ENCODE peak calls at places on chromosomes 2 and 18, in nine cellular contexts. Y, R, T, P, L, A, I, W and Z are unnamed samples.

GRCh38 chr2:128958241-128958640 is 639.6 kb upstream of the HS6ST1 start:
- DNase-seq in W (no peak), P (no peak), Y (no peak), R (no peak), A (no peak), I (no peak), T (no peak), L (no peak), Z (no peak)

GRCh38 chr2:27263287-27264252 is 723 bp upstream of the SLC30A3 start:
- DNase-seq in L (no peak), A (no peak), R (peak), P (no peak), Y (no peak), W (no peak), I (no peak), T (peak), Z (no peak)

GRCh38 chr2:15038373-15039364 is 406.2 kb downstream of the LRATD1 start:
- DNase-seq in W (no peak), P (no peak), R (no peak), A (peak), L (no peak), T (no peak), I (no peak), Y (no peak), Z (no peak)

GRCh38 chr2:197270601-197271000 is 40.0 kb downstream of the ANKRD44 start:
- DNase-seq in I (no peak), Y (no peak), W (no peak), A (no peak), R (no peak), T (no peak), L (no peak), P (no peak), Z (no peak)

GRCh38 chr2:199977984-199978415 is 22.6 kb downstream of the MAIP1 start:
- DNase-seq in L (no peak), Y (no peak), I (no peak), A (peak), R (no peak), P (peak), T (no peak), W (no peak), Z (peak)

GRCh38 chr18:51153659-51154371 is 43.7 kb downstream of the MEX3C start:
- DNase-seq in Y (no peak), A (no peak), R (no peak), P (no peak), L (no peak), T (no peak), W (no peak), I (no peak), Z (no peak)

GRCh38 chr2:46298272-46298521 is 990 bp downstream of the EPAS1 start:
- DNase-seq in W (no peak), L (no peak), Y (no peak), P (no peak), I (peak), A (no peak), T (no peak), R (no peak), Z (no peak)

GRCh38 chr2:222736301-222736700 is 64.8 kb downstream of the MOGAT1 start:
- DNase-seq in A (peak), Y (no peak), P (no peak), I (no peak), W (no peak), L (no peak), T (no peak), R (no peak), Z (no peak)

GRCh38 chr2:135451966-135452365 is 79.1 kb downstream of the ZRANB3 start:
- DNase-seq in P (no peak), Y (no peak), L (no peak), I (no peak), R (no peak), W (no peak), A (no peak), T (no peak), Z (no peak)

DNA sequence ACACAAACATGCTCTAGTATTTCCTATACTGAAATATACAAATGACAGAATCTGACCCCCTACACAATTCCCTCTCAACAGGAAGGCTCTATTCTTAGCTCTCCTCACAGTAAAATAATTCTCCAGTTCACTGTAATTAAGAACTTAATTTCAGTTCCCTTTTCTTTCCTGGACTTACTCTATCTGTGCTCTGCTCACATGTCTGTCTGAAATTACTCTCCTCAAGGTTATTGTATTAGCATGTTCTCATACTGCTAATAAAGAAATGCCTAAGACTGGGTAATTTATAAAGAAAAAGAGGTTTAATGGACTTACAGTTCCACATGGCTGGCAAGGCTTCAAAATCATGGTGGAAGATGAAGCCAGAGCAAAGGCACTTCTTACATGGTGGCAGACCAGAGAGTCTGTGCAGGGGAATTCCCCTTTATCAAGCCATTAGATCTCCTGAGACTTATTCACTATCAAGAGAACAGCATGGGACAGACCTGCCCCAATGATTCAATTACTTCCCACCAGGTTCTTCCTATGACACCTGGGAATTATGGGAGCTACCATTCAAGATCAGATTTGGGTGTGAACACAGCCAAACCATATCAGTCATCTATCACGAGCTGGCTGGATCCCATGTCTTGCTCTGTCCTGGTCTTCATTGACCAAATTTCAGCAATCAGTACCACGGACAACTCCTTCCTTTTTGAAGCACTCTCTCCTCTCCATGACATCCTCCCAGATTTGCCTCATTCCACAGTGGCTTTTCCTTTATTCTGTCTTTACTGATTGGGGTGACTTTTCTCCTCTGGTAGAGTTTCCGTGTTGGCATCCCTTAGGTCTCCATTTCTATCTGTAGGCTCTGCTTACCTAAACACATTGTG is 110.9 kb downstream of the GALR1 start:
- DNase-seq in W (no peak), T (no peak), A (no peak), L (no peak), I (no peak), R (peak), Y (no peak), P (no peak), Z (no peak)
- TF ChIP-seq CTCF in W (no peak), T (no peak), A (no peak), L (no peak), I (no peak), R (no peak), Y (no peak), P (no peak), Z (no peak)

GRCh38 chr18:46867471-46868170 is 49.7 kb downstream of the PIAS2 start:
- DNase-seq in A (no peak), I (no peak), L (no peak), P (no peak), R (no peak), Y (no peak), W (no peak), T (no peak), Z (no peak)
- H3K4me3 ChIP-seq in A (no peak), I (no peak), L (no peak), P (no peak), R (peak), Y (no peak), W (no peak), T (no peak), Z (no peak)

GRCh38 chr2:42569116-42569711 is 782 bp downstream of the MTA3 start:
- DNase-seq in A (peak), P (peak), I (peak), T (peak), W (peak), R (peak), Y (peak), L (peak), Z (no peak)

GRCh38 chr2:42567806-42568429 is 514 bp upstream of the MTA3 start:
- DNase-seq in R (peak), P (peak), T (peak), I (peak), Y (peak), A (no peak), W (peak), L (no peak), Z (no peak)

GRCh38 chr2:42567389-42567788 is 1.0 kb upstream of the MTA3 start:
- DNase-seq in Y (no peak), A (peak), R (no peak), P (no peak), L (no peak), W (no peak), T (no peak), I (no peak), Z (no peak)

GRCh38 chr2:42569883-42570282 is 1.5 kb downstream of the MTA3 start:
- DNase-seq in P (no peak), L (no peak), W (no peak), I (no peak), A (no peak), T (no peak), Y (no peak), R (no peak), Z (no peak)

DNA sequence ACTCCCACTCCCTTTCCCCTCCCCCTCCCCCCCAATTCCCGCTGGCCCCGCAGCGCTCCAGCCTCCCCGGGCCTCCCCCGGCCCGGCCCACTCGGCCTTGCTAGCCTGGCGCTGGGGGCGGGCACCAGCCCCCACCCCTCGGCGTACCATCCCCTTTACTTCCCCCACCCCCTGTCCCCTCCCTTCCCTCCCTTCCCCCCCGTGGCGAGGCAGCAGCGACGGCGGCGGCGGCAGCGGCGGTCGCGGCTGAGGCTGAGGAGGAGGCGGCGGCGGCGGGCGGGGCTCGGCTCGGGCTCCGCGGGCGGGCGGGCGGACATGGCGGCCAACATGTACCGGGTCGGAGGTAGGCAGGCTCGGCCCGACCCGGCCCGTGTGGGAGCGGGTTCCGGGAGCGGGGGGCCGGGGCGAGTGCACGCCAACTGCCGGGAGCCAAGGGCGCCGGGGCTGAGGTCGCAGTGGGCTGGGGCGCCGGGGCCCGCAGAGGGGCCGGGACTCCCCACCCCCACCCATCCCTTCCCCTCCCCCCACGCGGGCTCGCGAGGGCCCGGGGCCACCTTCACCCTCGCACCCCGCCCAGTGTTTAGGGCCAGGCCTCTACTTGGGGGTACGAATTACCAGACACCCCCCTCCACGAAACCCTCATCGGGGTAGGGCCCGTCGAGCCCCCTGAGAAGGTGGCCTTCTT is at the start of gene MTA3:
- DNase-seq in L (peak), P (peak), A (no peak), Y (peak), I (peak), R (peak), T (peak), W (peak), Z (peak)
- TF ChIP-seq CTCF in L (no peak), P (no peak), A (no peak), Y (no peak), I (no peak), R (no peak), T (no peak), W (no peak), Z (no peak)

GRCh38 chr2:237227190-237227988 is 141.7 kb downstream of the COPS8 start:
- DNase-seq in T (no peak), W (no peak), Y (no peak), L (no peak), R (no peak), P (no peak), A (peak), I (no peak), Z (peak)

GRCh38 chr2:237222683-237223082 is 137.0 kb downstream of the COPS8 start:
- DNase-seq in A (no peak), Y (no peak), L (no peak), P (no peak), T (no peak), W (no peak), R (no peak), I (no peak), Z (no peak)

GRCh38 chr2:237222178-237222577 is 136.5 kb downstream of the COPS8 start:
- DNase-seq in L (peak), W (no peak), T (no peak), R (no peak), Y (no peak), P (no peak), A (peak), I (no peak), Z (no peak)

GRCh38 chr2:237221443-237221842 is 135.8 kb downstream of the COPS8 start:
- DNase-seq in L (no peak), A (no peak), P (no peak), I (no peak), Y (no peak), W (no peak), T (no peak), R (no peak), Z (no peak)

DNA sequence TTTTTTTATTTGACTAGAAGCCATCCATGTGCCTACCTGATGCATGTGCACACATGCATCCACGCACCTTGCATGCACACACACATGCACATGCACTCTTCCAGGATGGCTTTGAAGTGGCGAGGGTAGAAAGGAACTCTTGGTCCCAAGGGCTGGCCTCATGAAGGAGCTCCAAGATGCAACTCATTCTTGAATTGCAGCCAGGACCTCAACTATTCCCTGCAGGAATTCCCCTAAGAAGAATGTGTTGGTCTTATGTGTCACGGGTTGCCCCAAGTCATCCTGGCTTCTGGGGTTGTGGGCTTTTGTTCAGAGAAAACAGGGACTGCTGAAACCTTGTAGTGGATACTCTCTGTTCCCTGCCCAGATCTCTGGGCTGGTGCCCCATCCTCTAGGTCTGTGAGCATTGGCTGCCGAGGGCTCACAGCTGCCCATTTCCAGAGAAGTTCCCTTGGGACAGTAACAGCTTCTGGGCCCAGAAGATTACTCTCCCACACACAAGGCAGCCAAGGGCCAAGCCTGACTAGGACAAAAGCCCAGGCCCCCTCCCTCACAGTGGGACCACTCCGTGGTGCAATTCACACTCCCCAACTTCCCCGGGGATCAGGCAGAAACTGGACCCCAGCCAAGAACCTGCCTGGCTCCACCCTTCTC is 137.6 kb downstream of the COPS8 start:
- DNase-seq in I (peak), L (peak), P (no peak), Y (no peak), A (peak), R (no peak), T (no peak), W (no peak), Z (peak)
- H3K4me3 ChIP-seq in I (no peak), L (no peak), P (no peak), Y (no peak), A (no peak), R (no peak), T (no peak), W (no peak), Z (no peak)